ENCODE peak calls at places on chromosomes 7 and 10, in five cellular contexts. T is OCI-LY7, Q is IMR-90, R is foreskin keratinocyte, E is upper lobe of right lung. J is an unnamed sample.

GRCh38 chr7:74059681-74060588 is 23.7 kb upstream of the LIMK1 start:
- DNase-seq in T (no peak), Q (no peak), R (peak), E (peak), J (peak)

GRCh38 chr10:133060466-133060865 is 27.3 kb upstream of the ADGRA1 start:
- DNase-seq in T (no peak), Q (no peak), R (no peak), E (no peak), J (no peak)

GRCh38 chr7:12889391-12889790 is 202.0 kb downstream of the ARL4A start:
- DNase-seq in T (no peak), Q (peak), R (no peak), E (no peak), J (no peak)

GRCh38 chr10:57692255-57692980 is 575.3 kb downstream of the IPMK start:
- DNase-seq in T (no peak), Q (peak), R (peak), E (no peak), J (peak)

GRCh38 chr7:101915000-101915399 is 97.6 kb downstream of the CUX1 start:
- DNase-seq in T (no peak), Q (no peak), R (no peak), E (peak), J (no peak)

GRCh38 chr10:58674260-58674659 is 161.6 kb downstream of the BICC1 start:
- DNase-seq in T (no peak), Q (peak), R (no peak), E (no peak), J (no peak)

GRCh38 chr7:45681596-45682357 is 107.6 kb downstream of the ADCY1 start:
- DNase-seq in T (no peak), Q (no peak), R (no peak), E (peak), J (no peak)

GRCh38 chr7:41003031-41003925 is 699.6 kb downstream of the INHBA start:
- DNase-seq in T (peak), Q (peak), R (peak), E (peak), J (peak)

GRCh38 chr10:76547352-76547972 is 1090.1 kb downstream of the KCNMA1 start:
- DNase-seq in T (peak), Q (peak), R (peak), E (peak), J (peak)

GRCh38 chr10:36759111-36759805 is 366.1 kb upstream of the ANKRD30A start:
- DNase-seq in T (no peak), Q (peak), R (peak), E (no peak), J (peak)

GRCh38 chr7:131786204-131786603 is 229.8 kb upstream of the PODXL start:
- DNase-seq in T (peak), Q (no peak), R (no peak), E (no peak), J (no peak)

GRCh38 chr10:93542358-93542791 is 24.1 kb upstream of the FFAR4 start:
- DNase-seq in T (no peak), Q (peak), R (no peak), E (no peak), J (no peak)

GRCh38 chr7:87735360-87735759 is 107.2 kb downstream of the RUNDC3B start:
- DNase-seq in T (no peak), Q (no peak), R (peak), E (no peak), J (peak)

GRCh38 chr10:71964669-71965515 is 697 bp downstream of the CHST3 start:
- DNase-seq in T (no peak), Q (peak), R (peak), E (no peak), J (peak)

GRCh38 chr7:1859266-1860035 is 189.4 kb downstream of the ELFN1 start:
- DNase-seq in T (no peak), Q (no peak), R (no peak), E (no peak), J (no peak)

GRCh38 chr7:101308245-101309085 is 13.1 kb downstream of the IFT22 start:
- DNase-seq in T (no peak), Q (no peak), R (peak), E (peak), J (peak)

GRCh38 chr10:91996266-91996665 is 72.7 kb downstream of the BTAF1 start:
- DNase-seq in T (no peak), Q (no peak), R (no peak), E (no peak), J (no peak)

GRCh38 chr10:132109341-132110072 is 43.8 kb downstream of the JAKMIP3 start:
- DNase-seq in T (no peak), Q (peak), R (no peak), E (no peak), J (no peak)

GRCh38 chr10:5906651-5907050 is 16.6 kb downstream of the FBH1 start:
- DNase-seq in T (no peak), Q (no peak), R (peak), E (no peak), J (no peak)

GRCh38 chr10:66822801-66823200 is 103.0 kb upstream of the LRRTM3 start:
- DNase-seq in T (no peak), Q (no peak), R (no peak), E (no peak), J (no peak)

GRCh38 chr7:38781991-38782390 is 127.0 kb downstream of the VPS41 start:
- DNase-seq in T (no peak), Q (no peak), R (no peak), E (no peak), J (no peak)

GRCh38 chr7:128137096-128137655 is 103.9 kb upstream of the LEP start:
- DNase-seq in T (no peak), Q (peak), R (no peak), E (no peak), J (peak)

GRCh38 chr7:27187702-27188665 is 3.0 kb upstream of the HOXA11 start:
- DNase-seq in T (no peak), Q (no peak), R (no peak), E (peak), J (no peak)

GRCh38 chr7:98420966-98421612 is 20.2 kb upstream of the BAIAP2L1 start:
- DNase-seq in T (peak), Q (no peak), R (peak), E (peak), J (peak)

GRCh38 chr10:118818621-118819221 is 64.0 kb upstream of the CACUL1 start:
- DNase-seq in T (no peak), Q (no peak), R (no peak), E (peak), J (no peak)

DNA sequence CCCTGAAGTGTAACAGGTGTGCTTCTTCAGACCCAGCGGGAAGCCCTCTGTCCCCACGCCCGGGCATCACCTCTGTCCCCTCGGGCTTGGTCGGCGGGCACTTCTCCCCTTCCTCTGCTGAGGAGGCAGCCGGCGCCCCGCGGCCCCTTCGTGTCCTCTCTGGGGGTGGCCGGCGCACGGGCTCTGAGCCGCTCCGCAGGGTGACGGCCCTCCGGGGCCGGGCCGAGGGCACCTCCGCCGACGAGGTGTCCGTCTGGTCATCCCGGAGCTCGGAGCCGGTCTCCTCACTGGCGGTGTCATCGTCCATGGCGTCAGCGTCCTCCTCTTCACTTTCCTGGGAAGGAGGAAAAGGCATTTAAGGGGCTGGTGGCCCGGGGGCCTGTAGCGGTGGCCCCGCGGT is 239.0 kb downstream of the SFMBT2 start:
- DNase-seq in T (no peak), Q (no peak), R (no peak), E (no peak), J (no peak)
- TF ChIP-seq CTCF in T (no peak), Q (no peak), R (no peak), E (no peak), J (no peak)

GRCh38 chr7:25852249-25852994 is 299.6 kb upstream of the NFE2L3 start:
- DNase-seq in T (no peak), Q (no peak), R (no peak), E (no peak), J (no peak)

GRCh38 chr7:25852995-25853713 is 298.8 kb upstream of the NFE2L3 start:
- DNase-seq in T (no peak), Q (no peak), R (no peak), E (no peak), J (no peak)

GRCh38 chr7:25849361-25850184 is 302.4 kb upstream of the NFE2L3 start:
- DNase-seq in T (no peak), Q (peak), R (peak), E (no peak), J (no peak)

GRCh38 chr7:25850730-25851129 is 301.3 kb upstream of the NFE2L3 start:
- DNase-seq in T (no peak), Q (no peak), R (no peak), E (no peak), J (no peak)

GRCh38 chr7:25851332-25852248 is 300.4 kb upstream of the NFE2L3 start:
- DNase-seq in T (peak), Q (peak), R (peak), E (peak), J (peak)
- TF ChIP-seq CTCF in T (peak), Q (peak), R (peak), E (peak), J (peak)

DNA sequence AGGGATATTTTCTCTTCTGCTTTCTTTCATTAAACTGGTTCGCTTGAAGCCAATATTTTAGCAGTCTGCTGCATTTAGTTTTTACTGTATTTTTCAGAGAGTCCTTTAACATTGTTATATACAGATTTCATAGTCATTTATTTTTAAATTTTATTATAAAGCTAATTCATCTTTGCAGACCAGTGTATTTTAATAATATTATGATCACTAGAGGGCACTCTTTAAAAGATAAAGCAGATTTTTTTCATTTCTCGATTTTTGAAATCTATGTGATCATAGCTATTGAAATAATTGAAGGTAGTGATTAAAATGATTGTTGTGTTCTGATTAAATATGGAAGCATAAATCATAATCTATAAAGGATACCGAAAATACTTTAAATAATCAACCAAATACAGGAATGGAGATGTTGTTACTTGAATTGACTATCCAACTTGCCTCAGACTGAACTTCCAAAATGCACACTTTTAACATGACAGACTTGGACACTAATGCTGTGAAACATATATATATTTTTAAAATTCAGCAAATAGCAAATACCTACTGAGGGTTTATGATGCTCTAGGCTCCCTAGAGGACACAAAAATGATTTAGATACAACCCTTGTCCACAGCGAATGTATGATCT is 35.2 kb downstream of the ST7 start:
- DNase-seq in T (no peak), Q (no peak), R (no peak), E (no peak), J (no peak)
- TF ChIP-seq CTCF in T (peak), Q (peak), R (peak), E (peak), J (peak)

GRCh38 chr7:44463169-44463808 is 27.2 kb downstream of the NUDCD3 start:
- DNase-seq in T (peak), Q (no peak), R (no peak), E (no peak), J (no peak)
- TF ChIP-seq CTCF in T (peak), Q (peak), R (peak), E (peak), J (peak)

DNA sequence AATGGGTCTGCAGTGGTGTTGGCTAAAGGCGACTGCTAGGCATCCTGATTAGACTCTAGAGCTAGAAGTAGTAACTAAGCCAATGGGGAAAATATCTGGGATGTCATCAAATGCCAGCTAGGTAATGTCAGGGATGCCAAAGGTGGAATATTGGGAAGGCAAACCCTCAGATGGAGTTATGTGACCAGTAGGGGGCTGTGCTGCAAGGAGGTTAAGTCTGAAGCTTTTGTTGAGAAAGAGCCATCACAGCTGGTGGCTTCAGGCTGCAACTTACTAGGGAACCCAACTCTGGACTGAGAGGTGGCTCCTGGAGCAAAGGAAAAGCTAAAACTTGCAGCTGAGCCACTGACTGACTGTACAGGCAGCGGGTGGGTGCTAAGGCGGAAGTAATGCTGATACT is 576.9 kb upstream of the GHITM start:
- DNase-seq in T (no peak), Q (no peak), R (no peak), E (no peak), J (no peak)
- TF ChIP-seq CTCF in T (no peak), Q (no peak), R (no peak), E (no peak), J (no peak)

GRCh38 chr7:139396323-139396951 is 36.7 kb downstream of the LUC7L2 start:
- DNase-seq in T (no peak), Q (peak), R (peak), E (no peak), J (no peak)

GRCh38 chr7:139393621-139394215 is 34.0 kb downstream of the LUC7L2 start:
- DNase-seq in T (no peak), Q (no peak), R (no peak), E (no peak), J (no peak)

GRCh38 chr7:139394553-139394952 is 34.9 kb downstream of the LUC7L2 start:
- DNase-seq in T (no peak), Q (no peak), R (no peak), E (no peak), J (no peak)

GRCh38 chr7:139397192-139397591 is 37.5 kb downstream of the LUC7L2 start:
- DNase-seq in T (no peak), Q (no peak), R (no peak), E (no peak), J (no peak)
- TF ChIP-seq CTCF in T (no peak), Q (no peak), R (no peak), E (no peak), J (no peak)

DNA sequence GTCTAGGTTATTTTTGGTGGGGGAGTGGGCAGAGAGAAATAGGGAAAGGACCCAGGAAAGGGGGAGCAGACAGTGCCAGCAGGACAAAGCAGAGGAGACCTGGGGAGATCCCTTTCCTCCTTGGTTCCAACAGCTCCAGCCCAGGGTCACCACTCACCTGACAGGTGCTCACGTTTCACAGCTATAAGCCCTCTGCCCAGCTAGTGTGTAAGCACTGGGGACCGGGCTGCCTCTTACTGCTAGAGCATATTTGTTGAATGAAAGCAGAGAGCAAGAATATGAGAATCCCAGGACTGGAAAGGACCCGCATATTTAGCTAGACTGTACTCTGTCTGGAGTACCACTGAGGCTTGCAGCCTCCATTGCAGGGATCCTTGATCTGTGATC is 6.7 kb downstream of the ZCCHC24 start:
- DNase-seq in T (no peak), Q (no peak), R (no peak), E (peak), J (no peak)
- TF ChIP-seq CTCF in T (no peak), Q (no peak), R (no peak), E (no peak), J (no peak)

DNA sequence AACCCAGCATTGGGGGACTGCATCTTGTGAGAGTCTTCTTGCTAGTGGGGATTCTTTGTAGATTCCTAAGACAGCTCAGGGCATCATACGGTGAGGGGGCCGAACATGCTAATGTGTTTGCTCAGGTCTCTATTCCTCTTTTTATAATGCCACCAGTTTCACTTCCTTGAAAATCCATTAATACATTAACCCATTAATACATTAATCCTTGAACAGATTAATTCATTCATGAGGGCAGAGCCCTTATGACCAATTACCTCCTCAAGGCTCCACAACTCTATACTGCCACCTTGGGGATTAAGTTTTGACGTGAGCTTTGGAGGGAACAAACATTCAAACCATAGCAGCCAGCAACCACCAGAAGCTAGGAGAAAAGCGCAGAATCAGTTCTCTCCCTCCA is 67.2 kb upstream of the POT1 start:
- DNase-seq in T (peak), Q (no peak), R (no peak), E (no peak), J (no peak)
- TF ChIP-seq CTCF in T (peak), Q (no peak), R (no peak), E (no peak), J (no peak)

GRCh38 chr10:35425596-35425995 is 89.3 kb downstream of the CCNY start:
- DNase-seq in T (no peak), Q (peak), R (no peak), E (no peak), J (no peak)
- TF ChIP-seq CTCF in T (no peak), Q (peak), R (no peak), E (no peak), J (no peak)

J was measured in RWPE1.